ENCODE peak calls at places on chromosome 22, in nine cellular contexts. One of them, this sample, is unnamed.
A peak's percentile ranks its signal among the peaks of the same experiment; 100 is the strongest.

GRCh38 chr22:30181459-30182353 is 64.9 kb downstream of the LIF start:
- DNase-seq in tibial nerve: no peak
- DNase-seq in transverse colon: no peak
- DNase-seq in SK-N-SH: no peak
- DNase-seq in stomach: no peak
- DNase-seq in sigmoid colon: no peak
- DNase-seq in esophagus muscularis mucosa: peak; percentile 60
- DNase-seq in upper lobe of left lung: no peak
- DNase-seq in ovary: no peak
- DNase-seq in this sample: no peak

GRCh38 chr22:49825436-49825835 is 2.2 kb downstream of the BRD1 start:
- DNase-seq in tibial nerve: no peak
- DNase-seq in transverse colon: no peak
- DNase-seq in SK-N-SH: no peak
- DNase-seq in stomach: no peak
- DNase-seq in sigmoid colon: no peak
- DNase-seq in esophagus muscularis mucosa: no peak
- DNase-seq in upper lobe of left lung: no peak
- DNase-seq in ovary: no peak
- DNase-seq in this sample: no peak

GRCh38 chr22:21832291-21833290 is 34.9 kb downstream of the MAPK1 start:
- DNase-seq in tibial nerve: no peak
- DNase-seq in transverse colon: no peak
- DNase-seq in SK-N-SH: no peak
- DNase-seq in stomach: no peak
- DNase-seq in sigmoid colon: no peak
- DNase-seq in esophagus muscularis mucosa: no peak
- DNase-seq in upper lobe of left lung: no peak
- DNase-seq in ovary: no peak
- DNase-seq in this sample: no peak

GRCh38 chr22:22474733-22475132 is 33.8 kb downstream of the ZNF280B start:
- DNase-seq in tibial nerve: no peak
- DNase-seq in transverse colon: no peak
- DNase-seq in SK-N-SH: no peak
- DNase-seq in stomach: no peak
- DNase-seq in sigmoid colon: no peak
- DNase-seq in esophagus muscularis mucosa: no peak
- DNase-seq in upper lobe of left lung: no peak
- DNase-seq in ovary: no peak
- DNase-seq in this sample: no peak

GRCh38 chr22:16963189-16963945 is 44.7 kb downstream of the GAB4 start:
- DNase-seq in tibial nerve: no peak
- DNase-seq in transverse colon: no peak
- DNase-seq in SK-N-SH: no peak
- DNase-seq in stomach: no peak
- DNase-seq in sigmoid colon: no peak
- DNase-seq in esophagus muscularis mucosa: peak; percentile 91
- DNase-seq in upper lobe of left lung: no peak
- DNase-seq in ovary: no peak
- DNase-seq in this sample: no peak

GRCh38 chr22:40628354-40629042 is 8.0 kb downstream of the MRTFA start:
- DNase-seq in tibial nerve: no peak
- DNase-seq in transverse colon: no peak
- DNase-seq in SK-N-SH: no peak
- DNase-seq in stomach: no peak
- DNase-seq in sigmoid colon: no peak
- DNase-seq in esophagus muscularis mucosa: no peak
- DNase-seq in upper lobe of left lung: no peak
- DNase-seq in ovary: no peak
- DNase-seq in this sample: no peak

GRCh38 chr22:33923660-33924246 is 3.5 kb upstream of the LARGE1 start:
- DNase-seq in tibial nerve: peak; percentile 85
- DNase-seq in transverse colon: peak; percentile 75
- DNase-seq in SK-N-SH: peak; percentile 60
- DNase-seq in stomach: peak; percentile 71
- DNase-seq in sigmoid colon: peak; percentile 75
- DNase-seq in esophagus muscularis mucosa: no peak
- DNase-seq in upper lobe of left lung: peak; percentile 68
- DNase-seq in ovary: peak; percentile 43
- DNase-seq in this sample: no peak

GRCh38 chr22:28373841-28374240 is 305.8 kb downstream of the TTC28 start:
- DNase-seq in tibial nerve: no peak
- DNase-seq in transverse colon: no peak
- DNase-seq in SK-N-SH: no peak
- DNase-seq in stomach: no peak
- DNase-seq in sigmoid colon: no peak
- DNase-seq in esophagus muscularis mucosa: no peak
- DNase-seq in upper lobe of left lung: no peak
- DNase-seq in ovary: no peak
- DNase-seq in this sample: no peak

GRCh38 chr22:39110631-39111561 is 13.9 kb downstream of the APOBEC3H start:
- DNase-seq in tibial nerve: no peak
- DNase-seq in transverse colon: no peak
- DNase-seq in SK-N-SH: peak; percentile 39
- DNase-seq in stomach: no peak
- DNase-seq in sigmoid colon: no peak
- DNase-seq in esophagus muscularis mucosa: no peak
- DNase-seq in upper lobe of left lung: no peak
- DNase-seq in ovary: no peak
- DNase-seq in this sample: no peak

GRCh38 chr22:47089796-47090460 is 327.5 kb downstream of the TBC1D22A start:
- DNase-seq in tibial nerve: no peak
- DNase-seq in transverse colon: no peak
- DNase-seq in SK-N-SH: no peak
- DNase-seq in stomach: no peak
- DNase-seq in sigmoid colon: no peak
- DNase-seq in esophagus muscularis mucosa: no peak
- DNase-seq in upper lobe of left lung: no peak
- DNase-seq in ovary: no peak
- DNase-seq in this sample: peak; percentile 65

GRCh38 chr22:42022162-42022847 is 23.7 kb downstream of the WBP2NL start:
- DNase-seq in tibial nerve: no peak
- DNase-seq in transverse colon: peak; percentile 32
- DNase-seq in SK-N-SH: no peak
- DNase-seq in stomach: no peak
- DNase-seq in sigmoid colon: no peak
- DNase-seq in esophagus muscularis mucosa: no peak
- DNase-seq in upper lobe of left lung: no peak
- DNase-seq in ovary: no peak
- DNase-seq in this sample: no peak

GRCh38 chr22:31329029-31329428 is 17.1 kb downstream of the PATZ1 start:
- DNase-seq in tibial nerve: no peak
- DNase-seq in transverse colon: no peak
- DNase-seq in SK-N-SH: no peak
- DNase-seq in stomach: no peak
- DNase-seq in sigmoid colon: no peak
- DNase-seq in esophagus muscularis mucosa: no peak
- DNase-seq in upper lobe of left lung: no peak
- DNase-seq in ovary: no peak
- DNase-seq in this sample: no peak

GRCh38 chr22:46425011-46425410 is 89.5 kb downstream of the TRMU start:
- DNase-seq in tibial nerve: no peak
- DNase-seq in transverse colon: no peak
- DNase-seq in SK-N-SH: no peak
- DNase-seq in stomach: no peak
- DNase-seq in sigmoid colon: no peak
- DNase-seq in esophagus muscularis mucosa: no peak
- DNase-seq in upper lobe of left lung: no peak
- DNase-seq in ovary: no peak
- DNase-seq in this sample: no peak

GRCh38 chr22:38318792-38319773 is 1.9 kb upstream of the CSNK1E start:
- DNase-seq in tibial nerve: no peak
- DNase-seq in transverse colon: no peak
- DNase-seq in SK-N-SH: no peak
- DNase-seq in stomach: no peak
- DNase-seq in sigmoid colon: no peak
- DNase-seq in esophagus muscularis mucosa: no peak
- DNase-seq in upper lobe of left lung: no peak
- DNase-seq in ovary: peak; percentile 37
- DNase-seq in this sample: no peak

GRCh38 chr22:41949297-41949965 is 2.5 kb upstream of the CENPM start:
- DNase-seq in tibial nerve: no peak
- DNase-seq in transverse colon: no peak
- DNase-seq in SK-N-SH: no peak
- DNase-seq in stomach: no peak
- DNase-seq in sigmoid colon: no peak
- DNase-seq in esophagus muscularis mucosa: no peak
- DNase-seq in upper lobe of left lung: no peak
- DNase-seq in ovary: no peak
- DNase-seq in this sample: no peak

GRCh38 chr22:49535527-49536125 is 292.0 kb downstream of the BRD1 start:
- DNase-seq in tibial nerve: no peak
- DNase-seq in transverse colon: no peak
- DNase-seq in SK-N-SH: no peak
- DNase-seq in stomach: no peak
- DNase-seq in sigmoid colon: peak; percentile 50
- DNase-seq in esophagus muscularis mucosa: no peak
- DNase-seq in upper lobe of left lung: no peak
- DNase-seq in ovary: peak; percentile 10
- DNase-seq in this sample: peak; percentile 75

GRCh38 chr22:19730141-19730661 is 6.9 kb downstream of the GP1BB start:
- DNase-seq in tibial nerve: no peak
- DNase-seq in transverse colon: no peak
- DNase-seq in SK-N-SH: no peak
- DNase-seq in stomach: no peak
- DNase-seq in sigmoid colon: no peak
- DNase-seq in esophagus muscularis mucosa: no peak
- DNase-seq in upper lobe of left lung: no peak
- DNase-seq in ovary: no peak
- DNase-seq in this sample: no peak
- H3K27me3 ChIP-seq in tibial nerve: peaks cover 3% of the 10 kb centered on the region
- H3K27me3 ChIP-seq in transverse colon: peaks cover 11% of the 10 kb centered on the region
- H3K27me3 ChIP-seq in SK-N-SH: no peaks in the 10 kb centered on the region
- H3K27me3 ChIP-seq in stomach: peaks cover 37% of the 10 kb centered on the region
- H3K27me3 ChIP-seq in sigmoid colon: peaks cover 8% of the 10 kb centered on the region
- H3K27me3 ChIP-seq in esophagus muscularis mucosa: no peaks in the 10 kb centered on the region
- H3K27me3 ChIP-seq in upper lobe of left lung: no peaks in the 10 kb centered on the region
- H3K27me3 ChIP-seq in ovary: no peaks in the 10 kb centered on the region
- H3K27me3 ChIP-seq in this sample: peaks cover 18% of the 10 kb centered on the region

GRCh38 chr22:36225333-36225922 is 13.9 kb downstream of the APOL2 start:
- DNase-seq in tibial nerve: no peak
- DNase-seq in transverse colon: no peak
- DNase-seq in SK-N-SH: no peak
- DNase-seq in stomach: no peak
- DNase-seq in sigmoid colon: no peak
- DNase-seq in esophagus muscularis mucosa: no peak
- DNase-seq in upper lobe of left lung: no peak
- DNase-seq in ovary: no peak
- DNase-seq in this sample: no peak
- TF ChIP-seq EP300 in tibial nerve: no peak
- TF ChIP-seq EP300 in transverse colon: no peak
- TF ChIP-seq EP300 in SK-N-SH: no peak
- TF ChIP-seq EP300 in stomach: no peak
- TF ChIP-seq EP300 in sigmoid colon: no peak
- TF ChIP-seq EP300 in esophagus muscularis mucosa: no peak
- TF ChIP-seq EP300 in upper lobe of left lung: no peak
- TF ChIP-seq EP300 in ovary: no peak
- TF ChIP-seq EP300 in this sample: no peak

DNA sequence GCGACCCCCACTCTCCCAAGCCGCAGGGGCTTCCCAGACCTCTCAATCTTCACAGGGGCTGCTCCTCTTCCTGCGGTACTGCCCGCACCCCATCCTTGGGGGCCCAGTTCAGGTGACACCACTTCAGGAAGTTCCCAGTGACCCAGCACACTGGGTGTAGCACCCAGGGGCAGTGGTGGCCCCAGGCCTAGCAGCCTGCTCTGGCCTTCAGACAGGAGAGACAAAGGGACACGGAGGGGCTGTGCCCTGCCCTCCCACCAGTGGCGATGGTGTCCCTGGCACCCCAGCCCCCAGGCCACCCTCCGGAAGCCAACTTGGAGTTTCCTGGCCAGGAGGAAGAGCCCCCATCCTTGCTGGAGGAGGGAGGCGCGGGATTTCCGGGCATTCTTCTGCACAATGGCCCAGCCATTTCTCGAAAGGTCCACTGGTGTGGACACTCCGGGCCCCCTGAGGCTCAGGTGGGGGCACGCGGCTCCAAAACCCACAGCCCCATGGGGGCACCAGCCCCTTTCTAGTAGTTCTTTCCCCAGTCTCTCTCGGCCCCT is 978 bp upstream of the CLDN5 start:
- DNase-seq in tibial nerve: no peak
- DNase-seq in transverse colon: no peak
- DNase-seq in SK-N-SH: no peak
- DNase-seq in stomach: no peak
- DNase-seq in sigmoid colon: no peak
- DNase-seq in esophagus muscularis mucosa: no peak
- DNase-seq in upper lobe of left lung: no peak
- DNase-seq in ovary: no peak
- DNase-seq in this sample: peak; percentile 68
- H3K27me3 ChIP-seq in tibial nerve: peaks cover 50% of the 10 kb centered on the region
- H3K27me3 ChIP-seq in transverse colon: peaks cover 51% of the 10 kb centered on the region
- H3K27me3 ChIP-seq in SK-N-SH: no peaks in the 10 kb centered on the region
- H3K27me3 ChIP-seq in stomach: peaks cover 73% of the 10 kb centered on the region
- H3K27me3 ChIP-seq in sigmoid colon: peaks cover 46% of the 10 kb centered on the region
- H3K27me3 ChIP-seq in esophagus muscularis mucosa: peaks cover 26% of the 10 kb centered on the region
- H3K27me3 ChIP-seq in upper lobe of left lung: peaks cover 22% of the 10 kb centered on the region
- H3K27me3 ChIP-seq in ovary: no peaks in the 10 kb centered on the region
- H3K27me3 ChIP-seq in this sample: peaks cover 46% of the 10 kb centered on the region

GRCh38 chr22:44419429-44419828 is 78.6 kb downstream of the RTL6 start:
- DNase-seq in tibial nerve: no peak
- DNase-seq in transverse colon: no peak
- DNase-seq in SK-N-SH: no peak
- DNase-seq in stomach: no peak
- DNase-seq in sigmoid colon: no peak
- DNase-seq in esophagus muscularis mucosa: no peak
- DNase-seq in upper lobe of left lung: no peak
- DNase-seq in ovary: no peak
- DNase-seq in this sample: no peak
- TF ChIP-seq EP300 in tibial nerve: no peak
- TF ChIP-seq EP300 in transverse colon: no peak
- TF ChIP-seq EP300 in SK-N-SH: no peak
- TF ChIP-seq EP300 in stomach: no peak
- TF ChIP-seq EP300 in sigmoid colon: no peak
- TF ChIP-seq EP300 in esophagus muscularis mucosa: no peak
- TF ChIP-seq EP300 in upper lobe of left lung: no peak
- TF ChIP-seq EP300 in ovary: no peak
- TF ChIP-seq EP300 in this sample: no peak

DNA sequence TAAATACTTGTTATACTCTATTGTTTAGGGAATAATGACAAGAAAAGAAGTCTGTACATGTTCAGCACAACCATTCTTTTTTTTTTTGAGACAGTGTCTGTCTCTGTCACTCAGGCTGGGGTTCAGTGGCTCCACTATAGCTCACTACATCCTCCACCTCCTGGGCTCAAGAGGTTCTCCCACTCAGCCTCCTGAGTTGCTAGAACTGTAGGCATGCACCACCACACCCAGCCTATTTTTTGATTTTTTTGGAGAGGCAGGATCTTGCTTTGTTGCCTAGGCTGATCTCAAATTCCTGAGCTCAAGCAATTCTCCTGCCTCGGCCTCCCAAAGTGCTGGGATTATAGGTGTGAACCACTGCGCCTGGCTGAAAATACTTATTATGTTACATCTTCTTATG is 250.0 kb downstream of the MIAT start:
- DNase-seq in tibial nerve: no peak
- DNase-seq in transverse colon: no peak
- DNase-seq in SK-N-SH: no peak
- DNase-seq in stomach: no peak
- DNase-seq in sigmoid colon: no peak
- DNase-seq in esophagus muscularis mucosa: no peak
- DNase-seq in upper lobe of left lung: no peak
- DNase-seq in ovary: no peak
- DNase-seq in this sample: no peak
- H3K27me3 ChIP-seq in tibial nerve: peaks cover 13% of the 10 kb centered on the region
- H3K27me3 ChIP-seq in transverse colon: peaks cover 26% of the 10 kb centered on the region
- H3K27me3 ChIP-seq in SK-N-SH: no peaks in the 10 kb centered on the region
- H3K27me3 ChIP-seq in stomach: peaks cover 24% of the 10 kb centered on the region
- H3K27me3 ChIP-seq in sigmoid colon: no peaks in the 10 kb centered on the region
- H3K27me3 ChIP-seq in esophagus muscularis mucosa: no peaks in the 10 kb centered on the region
- H3K27me3 ChIP-seq in upper lobe of left lung: no peaks in the 10 kb centered on the region
- H3K27me3 ChIP-seq in ovary: no peaks in the 10 kb centered on the region
- H3K27me3 ChIP-seq in this sample: peaks cover 1% of the 10 kb centered on the region